ENCODE peak calls at places on chromosomes 5 and 9, in five cellular contexts. M is GM12878, B is HepG2, C is HEK293T, K is H1. Q is an unnamed sample.

GRCh38 chr5:151958111-151958510 is 33.5 kb upstream of the GLRA1 start:
- DNase-seq in B (no peak), M (no peak), C (no peak), K (no peak), Q (no peak)

GRCh38 chr9:123417289-123418051 is 61.5 kb downstream of the CRB2 start:
- DNase-seq in M (no peak), B (no peak), C (no peak), K (no peak), Q (no peak)

GRCh38 chr9:94980947-94981632 is 254.6 kb downstream of the AOPEP start:
- DNase-seq in K (no peak), C (peak), M (no peak), B (no peak), Q (peak)

GRCh38 chr5:144566747-144567415 is 396.2 kb downstream of the KCTD16 start:
- DNase-seq in M (no peak), K (no peak), C (no peak), B (no peak), Q (peak)

GRCh38 chr5:51500-51823 is 40.5 kb upstream of the PLEKHG4B start:
- DNase-seq in B (no peak), M (no peak), K (no peak), C (no peak), Q (no peak)

GRCh38 chr9:12640021-12640587 is 53.1 kb upstream of the TYRP1 start:
- DNase-seq in M (no peak), C (peak), B (peak), K (no peak), Q (peak)

GRCh38 chr5:6542421-6543345 is 90.2 kb downstream of the NSUN2 start:
- DNase-seq in K (no peak), B (no peak), M (no peak), C (no peak), Q (no peak)

GRCh38 chr9:18260527-18260926 is 213.4 kb upstream of the ADAMTSL1 start:
- DNase-seq in B (no peak), C (no peak), K (no peak), M (no peak), Q (no peak)

GRCh38 chr5:138102454-138103320 is 18.9 kb downstream of the WNT8A start:
- DNase-seq in C (no peak), M (no peak), B (no peak), K (no peak), Q (no peak)

GRCh38 chr5:9716838-9717281 is 86.7 kb upstream of the TAS2R1 start:
- DNase-seq in M (peak), K (no peak), B (no peak), C (no peak), Q (no peak)

GRCh38 chr9:106862946-106863740 is at the start of gene ZNF462:
- DNase-seq in M (no peak), B (no peak), K (no peak), C (peak), Q (no peak)

GRCh38 chr9:136297016-136297691 is 6.7 kb downstream of the CCDC187 start:
- DNase-seq in B (peak), K (no peak), C (no peak), M (no peak), Q (no peak)

GRCh38 chr9:130408669-130409068 is 36.1 kb upstream of the ASS1 start:
- DNase-seq in C (no peak), K (no peak), B (no peak), M (no peak), Q (no peak)

GRCh38 chr5:168020522-168021294 is 270.7 kb upstream of the WWC1 start:
- DNase-seq in K (no peak), M (no peak), B (no peak), C (no peak), Q (no peak)

GRCh38 chr9:81666123-81666522 is 23.2 kb downstream of the TLE1 start:
- DNase-seq in B (no peak), C (no peak), K (no peak), M (no peak), Q (no peak)

GRCh38 chr5:123091258-123091987 is 2.4 kb downstream of the PRDM6 start:
- DNase-seq in M (no peak), K (no peak), C (no peak), B (no peak), Q (no peak)

GRCh38 chr9:87528969-87529368 is 31.3 kb downstream of the DAPK1 start:
- DNase-seq in B (no peak), K (no peak), C (no peak), M (no peak), Q (no peak)

GRCh38 chr5:74833537-74834266 is 32.5 kb downstream of the FAM169A start:
- DNase-seq in M (no peak), B (peak), C (no peak), K (no peak), Q (no peak)

GRCh38 chr5:17005087-17005828 is 69.2 kb upstream of the MYO10 start:
- DNase-seq in K (no peak), B (no peak), C (no peak), M (no peak), Q (no peak)

GRCh38 chr5:17000296-17000939 is 64.3 kb upstream of the MYO10 start:
- DNase-seq in K (no peak), C (no peak), B (no peak), M (no peak), Q (no peak)

GRCh38 chr5:17004441-17005086 is 68.5 kb upstream of the MYO10 start:
- DNase-seq in K (no peak), B (no peak), C (no peak), M (no peak), Q (no peak)

DNA sequence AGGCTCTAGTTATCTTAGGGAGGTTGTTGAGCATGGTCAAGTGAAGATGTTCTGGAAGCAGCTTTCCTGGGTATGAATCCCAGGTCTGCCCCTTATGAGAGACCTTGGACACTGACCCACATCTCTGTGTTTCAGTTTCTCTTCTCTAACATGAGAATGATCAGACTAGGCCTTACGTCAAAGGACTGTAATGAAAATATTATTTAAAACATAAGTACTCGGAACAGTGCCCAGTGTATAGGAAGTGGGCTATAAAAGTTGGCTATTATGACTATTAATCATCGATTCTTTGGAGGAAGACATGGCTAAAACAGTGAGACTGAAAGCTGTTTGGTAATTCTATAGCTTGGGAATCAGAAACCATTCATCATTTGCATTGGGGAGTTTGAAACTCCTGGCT is 65.3 kb upstream of the MYO10 start:
- DNase-seq in K (no peak), C (no peak), M (no peak), B (no peak), Q (no peak)
- TF ChIP-seq SUZ12 in K (no peak), C (no peak), M (no peak), B (no peak), Q (no peak)

GRCh38 chr9:22078081-22078480 is 69.0 kb upstream of the CDKN2B start:
- DNase-seq in B (no peak), M (no peak), K (no peak), C (no peak), Q (no peak)
- TF ChIP-seq SUZ12 in B (no peak), M (no peak), K (no peak), C (no peak), Q (no peak)

GRCh38 chr5:55868846-55869245 is 17.7 kb downstream of the IL31RA start:
- DNase-seq in C (no peak), K (no peak), M (no peak), B (peak), Q (no peak)

GRCh38 chr5:55864606-55865541 is 13.7 kb downstream of the IL31RA start:
- DNase-seq in B (peak), C (no peak), M (no peak), K (no peak), Q (no peak)

GRCh38 chr5:55865831-55866230 is 14.7 kb downstream of the IL31RA start:
- DNase-seq in M (no peak), C (no peak), B (peak), K (no peak), Q (no peak)

GRCh38 chr5:55866934-55867333 is 15.8 kb downstream of the IL31RA start:
- DNase-seq in C (no peak), M (no peak), B (no peak), K (no peak), Q (no peak)

GRCh38 chr5:55866485-55866884 is 15.3 kb downstream of the IL31RA start:
- DNase-seq in K (no peak), C (no peak), M (no peak), B (no peak), Q (no peak)
- TF ChIP-seq SUZ12 in K (no peak), C (no peak), M (no peak), B (no peak), Q (no peak)

GRCh38 chr5:180140627-180141006 is 68.4 kb downstream of the RASGEF1C start:
- DNase-seq in B (no peak), M (no peak), K (no peak), C (no peak), Q (no peak)
- TF ChIP-seq SUZ12 in B (no peak), M (no peak), K (no peak), C (no peak), Q (no peak)

DNA sequence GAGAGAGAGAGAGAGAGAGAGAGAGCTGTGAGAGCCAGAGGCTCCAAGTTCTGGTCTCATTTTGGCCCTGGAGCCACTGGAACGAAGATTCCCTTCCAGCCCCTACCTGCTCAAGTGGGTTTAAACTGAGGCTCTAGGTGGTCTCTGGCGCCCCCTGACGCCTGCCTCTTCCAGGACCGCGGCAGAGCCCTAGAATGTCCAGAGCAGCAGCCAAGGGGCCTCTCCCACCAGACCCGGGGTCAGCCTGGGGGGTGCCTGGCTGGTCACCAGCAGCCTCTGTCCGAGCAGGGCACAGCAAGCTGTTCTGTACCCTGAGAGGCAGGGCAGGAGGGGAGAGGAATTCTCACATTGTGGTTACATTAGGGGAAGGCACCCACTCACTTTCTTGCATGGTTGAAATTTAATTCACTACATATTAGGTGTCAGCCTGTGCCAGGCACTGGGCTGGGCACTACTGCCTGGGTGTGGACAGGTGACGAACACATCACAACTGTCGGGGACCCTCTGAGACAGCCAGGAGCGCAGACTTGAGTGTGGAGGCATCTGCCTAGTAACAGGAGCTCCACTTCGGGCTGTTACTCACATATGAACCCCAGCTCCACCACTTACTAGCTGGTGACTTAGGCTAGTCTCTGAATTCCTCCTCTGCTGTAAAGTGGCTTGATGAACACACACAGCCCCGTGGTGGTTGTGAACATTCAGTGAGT is 44.5 kb downstream of the AMBP start:
- DNase-seq in B (peak), K (no peak), M (no peak), C (peak), Q (peak)
- TF ChIP-seq SUZ12 in B (no peak), K (no peak), M (no peak), C (no peak), Q (no peak)

DNA sequence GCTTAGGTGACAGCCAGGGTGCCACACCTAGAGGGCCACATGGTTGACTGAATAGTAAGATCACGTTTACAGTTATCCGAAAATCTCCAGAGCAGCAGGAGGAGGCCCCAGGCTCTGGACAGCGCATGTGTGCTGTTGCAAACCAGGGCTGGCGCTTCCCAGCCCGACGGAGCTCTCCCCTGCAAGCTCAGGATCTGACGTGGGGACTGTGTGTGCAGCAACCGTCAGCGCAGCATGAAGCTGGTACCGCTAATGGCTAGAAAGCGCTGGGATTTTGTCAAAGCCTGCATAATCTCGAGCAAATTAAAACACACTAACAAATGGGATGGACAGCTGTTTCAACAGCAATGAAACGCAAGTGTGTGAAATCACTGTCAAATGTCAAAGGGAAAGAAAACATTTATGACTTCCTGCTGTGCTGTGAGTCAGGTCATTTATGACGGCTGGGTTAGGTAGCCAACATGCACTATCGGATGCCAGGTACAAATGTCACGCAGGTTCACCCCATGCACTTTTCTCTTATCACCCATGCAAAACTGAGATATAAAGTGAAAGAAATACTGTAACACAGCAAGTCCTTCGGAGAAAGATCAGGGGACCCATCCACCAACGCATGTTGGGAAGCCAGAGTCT is 7.5 kb downstream of the SURF4 start:
- DNase-seq in B (no peak), M (no peak), C (no peak), K (no peak), Q (no peak)
- TF ChIP-seq SUZ12 in B (no peak), M (no peak), C (no peak), K (no peak), Q (no peak)

GRCh38 chr9:76370656-76371055 is 23.6 kb downstream of the RFK start:
- DNase-seq in C (no peak), M (no peak), B (no peak), K (no peak), Q (no peak)

GRCh38 chr9:76366275-76366674 is 28.0 kb downstream of the RFK start:
- DNase-seq in C (no peak), M (no peak), B (no peak), K (no peak), Q (no peak)

GRCh38 chr9:76359365-76359764 is 34.9 kb downstream of the RFK start:
- DNase-seq in M (no peak), K (no peak), B (no peak), C (no peak), Q (no peak)

GRCh38 chr9:76369583-76369982 is 24.6 kb downstream of the RFK start:
- DNase-seq in M (peak), B (peak), K (no peak), C (peak), Q (no peak)

DNA sequence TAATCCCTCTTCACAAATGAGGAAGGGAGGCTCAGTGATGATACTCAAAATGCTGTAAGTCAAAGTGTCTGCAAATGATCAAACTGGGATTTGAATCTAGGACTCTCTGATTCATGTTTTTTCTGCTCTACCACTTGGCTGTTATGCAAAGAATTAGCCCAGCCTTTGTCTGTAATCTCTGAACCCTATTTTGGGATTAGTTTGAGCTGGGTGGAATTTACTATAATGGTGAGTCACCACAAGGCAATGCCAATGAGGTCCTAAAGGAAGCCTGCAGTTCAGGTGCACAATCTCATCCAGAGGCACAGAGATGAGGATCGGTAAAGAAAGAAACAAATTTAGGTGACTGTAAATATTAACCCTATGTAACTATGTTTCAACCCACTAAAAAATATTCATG is 29.2 kb downstream of the RFK start:
- DNase-seq in M (no peak), C (no peak), K (no peak), B (peak), Q (no peak)
- TF ChIP-seq SUZ12 in M (no peak), C (no peak), K (no peak), B (no peak), Q (no peak)

Q was measured in NT2/D1.